ENCODE peak calls at places on chromosomes 16 and 17, in nine cellular contexts. Z is heart left ventricle, U is HL-60, M is fibroblast of lung, D is suprapubic skin, Y is Caco-2, F is adrenal gland, I is heart right ventricle, N is Peyer's patch. J is an unnamed sample.

GRCh38 chr17:76000016-76000754 is 470 bp upstream of the CDK3 start:
- DNase-seq in Z (peak; percentile 30), U (peak; percentile 64), M (peak; percentile 28), D (no peak), Y (peak; percentile 81), F (peak; percentile 47), I (no peak), N (peak; percentile 75), J (no peak)

GRCh38 chr16:77273815-77274214 is 74.6 kb downstream of the SYCE1L start:
- DNase-seq in Z (no peak), U (peak; percentile 77), M (peak; percentile 81), D (no peak), Y (no peak), F (no peak), I (no peak), N (no peak), J (peak; percentile 54)

GRCh38 chr17:31788956-31789355 is 70.1 kb downstream of the COPRS start:
- DNase-seq in Z (no peak), U (no peak), M (no peak), D (no peak), Y (no peak), F (no peak), I (no peak), N (no peak), J (no peak)

GRCh38 chr16:48495303-48495702 is 110.1 kb upstream of the SIAH1 start:
- DNase-seq in Z (no peak), U (no peak), M (no peak), D (no peak), Y (no peak), F (no peak), I (no peak), N (no peak), J (no peak)

GRCh38 chr16:19601083-19601976 is 45.8 kb downstream of the VPS35L start:
- DNase-seq in Z (no peak), U (peak; percentile 9), M (peak; percentile 59), D (no peak), Y (peak; percentile 50), F (no peak), I (no peak), N (no peak), J (peak; percentile 5)

GRCh38 chr17:47315451-47316266 is 8.1 kb upstream of the EFCAB13 start:
- DNase-seq in Z (no peak), U (peak; percentile 39), M (peak; percentile 98), D (no peak), Y (peak; percentile 57), F (no peak), I (peak; percentile 33), N (no peak), J (no peak)

GRCh38 chr16:56601325-56601724 is 7.1 kb upstream of the MT2A start:
- DNase-seq in Z (no peak), U (no peak), M (no peak), D (no peak), Y (no peak), F (no peak), I (no peak), N (no peak), J (no peak)

GRCh38 chr17:79201536-79202227 is 127.1 kb downstream of the ENGASE start:
- DNase-seq in Z (no peak), U (no peak), M (no peak), D (no peak), Y (no peak), F (no peak), I (no peak), N (no peak), J (no peak)

GRCh38 chr17:59373879-59374495 is 42.5 kb downstream of the YPEL2 start:
- DNase-seq in Z (no peak), U (peak; percentile 58), M (peak; percentile 81), D (no peak), Y (no peak), F (no peak), I (peak; percentile 37), N (no peak), J (no peak)

GRCh38 chr16:58290861-58291260 is 4.0 kb downstream of the PRSS54 start:
- DNase-seq in Z (no peak), U (no peak), M (no peak), D (no peak), Y (no peak), F (no peak), I (no peak), N (no peak), J (no peak)

GRCh38 chr17:67171560-67171959 is 73.4 kb downstream of the HELZ start:
- DNase-seq in Z (no peak), U (no peak), M (no peak), D (no peak), Y (no peak), F (no peak), I (no peak), N (no peak), J (no peak)

GRCh38 chr17:9468532-9468931 is 107.1 kb downstream of the STX8 start:
- DNase-seq in Z (no peak), U (peak; percentile 3), M (no peak), D (no peak), Y (no peak), F (peak; percentile 48), I (no peak), N (no peak), J (no peak)

GRCh38 chr17:9470171-9470570 is 105.4 kb downstream of the STX8 start:
- DNase-seq in Z (no peak), U (peak; percentile 1), M (no peak), D (no peak), Y (no peak), F (no peak), I (no peak), N (no peak), J (no peak)

GRCh38 chr17:9465216-9465921 is 110.3 kb downstream of the STX8 start:
- DNase-seq in Z (no peak), U (no peak), M (peak; percentile 71), D (no peak), Y (no peak), F (no peak), I (no peak), N (no peak), J (no peak)

GRCh38 chr17:9468937-9469336 is 106.7 kb downstream of the STX8 start:
- DNase-seq in Z (no peak), U (no peak), M (no peak), D (no peak), Y (no peak), F (no peak), I (no peak), N (no peak), J (no peak)

GRCh38 chr17:9467518-9467917 is 108.1 kb downstream of the STX8 start:
- DNase-seq in Z (no peak), U (no peak), M (no peak), D (no peak), Y (no peak), F (no peak), I (no peak), N (no peak), J (no peak)
- TF ChIP-seq CTCF in Z (no peak), U (no peak), M (no peak), D (no peak), Y (no peak), F (no peak), I (no peak), N (no peak), J (no peak)

GRCh38 chr16:3044708-3045107 is 1.7 kb upstream of the MMP25 start:
- DNase-seq in Z (no peak), U (no peak), M (no peak), D (no peak), Y (no peak), F (no peak), I (no peak), N (no peak), J (no peak)

GRCh38 chr16:3046506-3047386 is at the start of gene MMP25:
- DNase-seq in Z (no peak), U (no peak), M (no peak), D (no peak), Y (no peak), F (no peak), I (no peak), N (no peak), J (no peak)

GRCh38 chr16:3049921-3050481 is 3.6 kb downstream of the MMP25 start:
- DNase-seq in Z (no peak), U (no peak), M (no peak), D (no peak), Y (no peak), F (no peak), I (no peak), N (no peak), J (no peak)

GRCh38 chr16:3045758-3046505 is 429 bp upstream of the MMP25 start:
- DNase-seq in Z (no peak), U (peak; percentile 43), M (no peak), D (no peak), Y (no peak), F (no peak), I (no peak), N (no peak), J (no peak)

DNA sequence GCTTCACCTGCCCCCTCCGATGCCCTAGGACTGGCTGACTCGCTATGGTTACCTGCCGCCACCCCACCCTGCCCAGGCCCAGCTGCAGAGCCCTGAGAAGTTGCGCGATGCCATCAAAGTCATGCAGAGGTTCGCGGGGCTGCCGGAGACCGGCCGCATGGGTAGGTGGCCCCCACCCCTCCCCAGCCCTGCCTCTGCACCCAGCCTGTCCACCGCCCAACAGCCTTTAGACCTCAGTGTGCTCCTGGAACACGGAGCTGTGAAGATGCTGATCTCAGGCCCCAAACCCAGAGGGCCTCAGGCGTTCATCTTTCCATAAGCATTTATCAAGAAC is 993 bp downstream of the MMP25 start:
- DNase-seq in Z (no peak), U (no peak), M (no peak), D (no peak), Y (no peak), F (no peak), I (no peak), N (no peak), J (no peak)
- H3K27me3 ChIP-seq in Z (peaks cover 49% of the 10 kb centered on the region), U (peaks cover 5% of the 10 kb centered on the region), M (peaks cover 47% of the 10 kb centered on the region), D (peaks cover 74% of the 10 kb centered on the region), Y (no peaks in the 10 kb centered on the region), F (peaks cover 58% of the 10 kb centered on the region), I (peaks cover 6% of the 10 kb centered on the region), N (no peaks in the 10 kb centered on the region), J (peaks cover 46% of the 10 kb centered on the region)

GRCh38 chr17:21289175-21289901 is 4.8 kb downstream of the MAP2K3 start:
- DNase-seq in Z (no peak), U (no peak), M (no peak), D (no peak), Y (no peak), F (no peak), I (no peak), N (no peak), J (no peak)
- H3K4me3 ChIP-seq in Z (no peak overlapping the region), U (no peak overlapping the region), M (no peak overlapping the region), D (no peak overlapping the region), Y (no peak overlapping the region), F (no peak overlapping the region), I (no peak overlapping the region), N (no peak overlapping the region), J (no peak overlapping the region)

GRCh38 chr17:57505841-57506240 is 239.3 kb downstream of the CCDC182 start:
- DNase-seq in Z (no peak), U (no peak), M (no peak), D (no peak), Y (no peak), F (no peak), I (no peak), N (no peak), J (no peak)
- TF ChIP-seq CTCF in Z (no peak), U (no peak), M (no peak), D (no peak), Y (no peak), F (no peak), I (no peak), N (no peak), J (no peak)

J was measured in kidney epithelial cell.